ENCODE peak calls at places on chromosome 11, in four cellular contexts. T, O, X and K are unnamed samples.

GRCh38 chr11:46066335-46066734 is 54.9 kb downstream of the PHF21A start:
- DNase-seq in T (no peak), O (no peak), X (no peak), K (no peak)

GRCh38 chr11:60059052-60059451 is 2.6 kb downstream of the MS4A3 start:
- DNase-seq in T (no peak), O (no peak), X (no peak), K (no peak)

GRCh38 chr11:3627291-3627690 is 14.5 kb downstream of the ART5 start:
- DNase-seq in T (no peak), O (no peak), X (no peak), K (no peak)

GRCh38 chr11:115054541-115055538 is 376.5 kb downstream of the NXPE2 start:
- DNase-seq in T (no peak), O (no peak), X (no peak), K (no peak)

GRCh38 chr11:111793863-111794262 is 27.7 kb upstream of the PPP2R1B start:
- DNase-seq in T (no peak), O (no peak), X (no peak), K (no peak)

GRCh38 chr11:129861702-129862107 is 33.7 kb downstream of the NFRKB start:
- DNase-seq in T (no peak), O (peak; percentile 92), X (peak; percentile 99), K (peak; percentile 97)

GRCh38 chr11:66044757-66045156 is 4.2 kb downstream of the GAL3ST3 start:
- DNase-seq in T (no peak), O (no peak), X (no peak), K (no peak)

GRCh38 chr11:59680287-59681154 is 11.7 kb upstream of the PATL1 start:
- DNase-seq in T (peak; percentile 92), O (peak; percentile 54), X (peak; percentile 89), K (peak; percentile 72)

GRCh38 chr11:88175707-88176066 is 444 bp upstream of the RAB38 start:
- DNase-seq in T (peak; percentile 2), O (no peak), X (no peak), K (no peak)

GRCh38 chr11:62552931-62553838 is 6.6 kb upstream of the AHNAK start:
- DNase-seq in T (peak; percentile 89), O (no peak), X (peak; percentile 99), K (peak; percentile 95)

GRCh38 chr11:44047931-44048431 is at the start of gene ACCSL:
- DNase-seq in T (peak; percentile 21), O (no peak), X (no peak), K (peak; percentile 10)